ENCODE peak calls at places on chromosomes 11 and 22, in seven cellular contexts. K is HepG2, Z is GM12891, D is K562, S is GM12878, R is H1, L is SK-N-SH. F is an unnamed sample.

GRCh38 chr22:46896166-46896565 is 133.7 kb downstream of the TBC1D22A start:
- DNase-seq in K (no peak), Z (no peak), D (no peak), S (no peak), R (no peak), L (no peak), F (no peak)

GRCh38 chr11:6531267-6531752 is 34.2 kb downstream of the DNHD1 start:
- DNase-seq in K (peak), Z (no peak), D (peak), S (peak), R (no peak), L (peak), F (no peak)

GRCh38 chr11:99911116-99911515 is 776.0 kb upstream of the ARHGAP42 start:
- DNase-seq in K (no peak), Z (no peak), D (no peak), S (no peak), R (no peak), L (no peak), F (no peak)

GRCh38 chr11:103714246-103714645 is 322.2 kb upstream of the DDI1 start:
- DNase-seq in K (no peak), Z (no peak), D (no peak), S (no peak), R (no peak), L (no peak), F (no peak)

GRCh38 chr11:36056160-36056751 is 112.4 kb downstream of the LDLRAD3 start:
- DNase-seq in K (no peak), Z (no peak), D (peak), S (no peak), R (no peak), L (peak), F (no peak)

GRCh38 chr11:94183886-94184264 is 55.2 kb downstream of the PANX1 start:
- DNase-seq in K (peak), Z (peak), D (peak), S (peak), R (peak), L (peak), F (peak)

GRCh38 chr11:124900464-124900863 is 2.8 kb upstream of the ROBO4 start:
- DNase-seq in K (peak), Z (no peak), D (no peak), S (no peak), R (no peak), L (peak), F (no peak)

GRCh38 chr11:95092549-95093324 is 3.1 kb downstream of the ENDOD1 start:
- DNase-seq in K (peak), Z (no peak), D (peak), S (no peak), R (no peak), L (peak), F (no peak)

GRCh38 chr11:72825661-72826060 is 11.4 kb downstream of the ATG16L2 start:
- DNase-seq in K (no peak), Z (no peak), D (no peak), S (no peak), R (no peak), L (no peak), F (no peak)

GRCh38 chr11:73386026-73386425 is 9.8 kb downstream of the RELT start:
- DNase-seq in K (no peak), Z (peak), D (peak), S (peak), R (no peak), L (no peak), F (no peak)

GRCh38 chr22:29870574-29870973 is 12.4 kb upstream of the MTMR3 start:
- DNase-seq in K (no peak), Z (no peak), D (no peak), S (no peak), R (no peak), L (no peak), F (no peak)

GRCh38 chr11:36899796-36900195 is 301.8 kb upstream of the RAG2 start:
- DNase-seq in K (no peak), Z (no peak), D (no peak), S (no peak), R (no peak), L (no peak), F (no peak)

GRCh38 chr22:27686534-27686933 is 115.0 kb downstream of the MN1 start:
- DNase-seq in K (peak), Z (no peak), D (no peak), S (no peak), R (no peak), L (no peak), F (no peak)

GRCh38 chr22:27876684-27877083 is 42.4 kb downstream of the PITPNB start:
- DNase-seq in K (no peak), Z (no peak), D (no peak), S (no peak), R (no peak), L (no peak), F (no peak)

GRCh38 chr11:17734986-17735822 is 623 bp downstream of the KCNC1 start:
- DNase-seq in K (peak), Z (peak), D (peak), S (no peak), R (no peak), L (peak), F (peak)

GRCh38 chr11:65619281-65619928 is 3.8 kb downstream of the PCNX3 start:
- DNase-seq in K (no peak), Z (no peak), D (no peak), S (no peak), R (no peak), L (no peak), F (no peak)
- TF ChIP-seq POLR2AphosphoS5 in K (no peak), Z (no peak), D (no peak), S (no peak), R (no peak), L (no peak), F (no peak)

GRCh38 chr22:42717197-42717967 is 3.3 kb downstream of the A4GALT start:
- DNase-seq in K (no peak), Z (no peak), D (peak), S (no peak), R (peak), L (no peak), F (no peak)
- TF ChIP-seq TAF1 in K (no peak), Z (no peak), D (no peak), S (no peak), R (no peak), L (no peak), F (no peak)

DNA sequence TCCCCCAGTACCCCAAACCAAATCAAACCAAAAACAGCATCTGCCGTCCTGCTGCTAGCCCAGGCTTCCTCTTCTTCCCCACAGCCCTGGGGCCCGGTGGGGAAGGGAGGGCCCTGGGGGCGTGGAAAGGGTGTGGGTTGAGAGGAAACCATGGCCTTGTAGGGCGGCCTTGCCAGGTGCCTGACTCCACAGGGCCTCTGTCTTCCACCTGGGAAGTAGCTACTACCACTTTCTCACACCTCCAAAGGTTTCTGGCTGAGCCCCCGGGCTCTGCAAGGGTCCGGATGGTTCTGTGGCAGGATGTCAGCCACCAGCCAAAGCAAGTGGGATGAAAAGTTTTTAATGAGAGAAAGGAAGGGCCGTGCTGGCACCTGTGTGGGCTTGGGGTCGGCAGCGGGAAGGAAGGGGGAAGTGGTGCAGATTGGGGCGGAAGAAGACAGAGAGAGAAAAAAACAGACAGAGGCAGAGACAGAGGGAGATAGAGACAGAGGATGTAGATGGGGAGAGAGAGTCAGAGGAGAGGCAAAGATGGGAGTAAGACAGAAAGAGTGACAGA is 10.5 kb downstream of the TPST2 start:
- DNase-seq in K (no peak), Z (peak), D (no peak), S (peak), R (no peak), L (no peak), F (peak)
- TF ChIP-seq POLR2AphosphoS5 in K (no peak), Z (no peak), D (no peak), S (no peak), R (no peak), L (no peak), F (peak)

GRCh38 chr11:44104472-44105294 is 9.2 kb downstream of the EXT2 start:
- DNase-seq in K (no peak), Z (no peak), D (no peak), S (no peak), R (no peak), L (no peak), F (no peak)
- TF ChIP-seq TAF1 in K (no peak), Z (no peak), D (no peak), S (no peak), R (no peak), L (no peak), F (no peak)

DNA sequence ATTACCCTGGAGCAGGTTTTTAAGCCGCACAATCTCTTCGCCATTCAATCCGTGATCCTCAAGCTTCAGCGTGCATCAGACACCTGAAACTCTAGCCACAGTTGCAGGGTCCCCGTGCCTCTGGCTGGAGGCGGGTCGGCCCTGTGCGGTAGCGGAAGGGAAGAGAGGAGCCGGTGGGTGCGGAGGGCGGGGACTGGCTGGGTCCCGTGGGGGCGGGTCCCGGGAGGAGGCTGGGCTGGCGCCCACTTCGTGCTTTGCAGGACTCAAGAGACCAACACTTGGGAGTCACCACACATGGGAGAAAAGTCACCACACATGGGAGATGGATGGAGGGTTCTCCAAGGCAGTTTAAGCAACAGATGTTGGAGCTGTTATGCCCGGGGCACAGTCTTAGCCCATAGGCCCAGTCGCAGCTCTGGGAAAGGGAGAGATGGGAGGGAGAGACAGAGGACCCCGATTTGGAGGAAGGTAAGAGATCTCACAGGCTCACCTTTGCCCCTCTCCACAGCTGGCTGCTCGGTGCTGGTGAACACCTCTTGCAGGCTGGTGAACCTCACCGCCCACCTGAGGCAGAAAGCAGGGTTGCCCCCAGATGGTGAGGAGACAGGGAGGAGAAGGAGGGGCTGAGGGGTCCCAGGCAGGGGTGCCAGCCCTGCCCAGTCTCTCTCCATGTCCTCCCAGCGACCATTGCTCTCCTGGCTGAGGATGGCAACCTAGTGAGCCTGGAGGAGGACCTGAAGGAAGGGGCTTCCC is 965 bp downstream of the C22orf15 start:
- DNase-seq in K (no peak), Z (peak), D (peak), S (no peak), R (no peak), L (peak), F (no peak)
- TF ChIP-seq POLR2AphosphoS5 in K (no peak), Z (no peak), D (peak), S (no peak), R (no peak), L (no peak), F (no peak)

GRCh38 chr11:117876341-117877119 is at the start of gene FXYD6:
- DNase-seq in K (no peak), Z (no peak), D (peak), S (no peak), R (no peak), L (peak), F (no peak)
- TF ChIP-seq TAF1 in K (no peak), Z (no peak), D (no peak), S (no peak), R (peak), L (no peak), F (no peak)

GRCh38 chr11:11036185-11037161 is 178.6 kb upstream of the ZBED5 start:
- DNase-seq in K (peak), Z (peak), D (peak), S (no peak), R (peak), L (peak), F (peak)
- TF ChIP-seq POLR2AphosphoS5 in K (no peak), Z (no peak), D (no peak), S (no peak), R (no peak), L (no peak), F (no peak)

GRCh38 chr11:64356498-64357411 is 2.2 kb upstream of the RPS6KA4 start:
- DNase-seq in K (peak), Z (peak), D (peak), S (no peak), R (no peak), L (peak), F (no peak)
- TF ChIP-seq TAF1 in K (no peak), Z (no peak), D (no peak), S (no peak), R (no peak), L (no peak), F (no peak)

GRCh38 chr22:37929390-37929789 is 23.3 kb downstream of the MICALL1 start:
- DNase-seq in K (no peak), Z (no peak), D (no peak), S (no peak), R (no peak), L (no peak), F (no peak)
- TF ChIP-seq POLR2AphosphoS5 in K (no peak), Z (no peak), D (no peak), S (no peak), R (no peak), L (no peak), F (no peak)

GRCh38 chr11:11016123-11016522 is 158.3 kb upstream of the ZBED5 start:
- DNase-seq in K (no peak), Z (no peak), D (no peak), S (no peak), R (no peak), L (no peak), F (no peak)

GRCh38 chr11:11011617-11012016 is 153.8 kb upstream of the ZBED5 start:
- DNase-seq in K (no peak), Z (no peak), D (no peak), S (no peak), R (no peak), L (no peak), F (no peak)

DNA sequence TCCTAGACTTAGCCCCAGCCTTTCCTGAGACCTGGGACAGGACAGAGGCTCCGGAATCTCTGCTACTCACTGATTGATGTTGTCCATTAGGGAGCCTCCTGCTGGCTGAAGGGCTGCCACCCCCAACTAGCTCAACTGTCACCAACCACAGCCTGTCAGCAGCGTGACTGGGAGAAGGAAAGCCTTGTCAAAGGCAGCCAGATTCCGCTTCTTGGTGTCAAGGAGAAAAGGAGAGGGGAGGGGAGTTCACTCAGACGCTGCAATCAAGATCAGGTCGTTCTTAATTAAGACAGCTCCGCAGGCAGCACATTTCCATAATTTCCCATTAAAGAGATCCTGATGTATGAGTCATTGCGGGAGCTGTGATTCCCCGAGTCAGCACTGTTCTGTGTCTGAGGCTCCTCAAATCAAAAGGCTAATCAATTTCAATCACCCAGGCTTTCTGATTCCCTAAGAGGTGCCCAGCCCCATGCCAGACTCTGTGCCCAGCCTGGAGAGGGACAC is 152.8 kb upstream of the ZBED5 start:
- DNase-seq in K (peak), Z (no peak), D (no peak), S (no peak), R (no peak), L (peak), F (no peak)
- TF ChIP-seq TAF1 in K (no peak), Z (no peak), D (no peak), S (no peak), R (no peak), L (no peak), F (no peak)